ENCODE peak calls at places on chromosomes 6 and 20, in six cellular contexts. C is stimulated activated CD8-positive, alpha-beta memory T cell treated with anti-CD3 and anti-CD28 coated beads, Interleukin-7, amount 100 ng/mL, for 1 hour; E is MM.1S; R is GM13977; Z is stimulated activated naive CD4-positive, alpha-beta T cell; S is adrenal gland. Y is an unnamed sample.

GRCh38 chr20:19937651-19938420 is 79.3 kb upstream of the NAA20 start:
- DNase-seq in C (no peak), E (peak), R (peak), Z (no peak), S (no peak), Y (no peak)

GRCh38 chr6:2518029-2518428 is 232.7 kb downstream of the MYLK4 start:
- DNase-seq in C (no peak), E (no peak), R (no peak), Z (no peak), S (no peak), Y (peak)

GRCh38 chr6:143279385-143279784 is 171.1 kb downstream of the ADAT2 start:
- DNase-seq in C (no peak), E (no peak), R (peak), Z (no peak), S (peak), Y (peak)

GRCh38 chr6:111210074-111210729 is 122.9 kb downstream of the SLC16A10 start:
- DNase-seq in C (no peak), E (peak), R (peak), Z (no peak), S (no peak), Y (peak)

GRCh38 chr6:3176562-3177355 is 19.4 kb upstream of the TUBB2A start:
- DNase-seq in C (no peak), E (no peak), R (no peak), Z (no peak), S (peak), Y (peak)

GRCh38 chr20:22717466-22717865 is 133.1 kb upstream of the FOXA2 start:
- DNase-seq in C (no peak), E (no peak), R (no peak), Z (no peak), S (peak), Y (peak)

GRCh38 chr6:7236312-7237209 is 76.4 kb downstream of the SSR1 start:
- DNase-seq in C (no peak), E (peak), R (peak), Z (no peak), S (peak), Y (peak)

GRCh38 chr6:71665931-71666330 is 220.4 kb upstream of the RIMS1 start:
- DNase-seq in C (no peak), E (no peak), R (no peak), Z (no peak), S (no peak), Y (no peak)

GRCh38 chr6:146209942-146210341 is 181.1 kb downstream of the GRM1 start:
- DNase-seq in C (no peak), E (no peak), R (no peak), Z (no peak), S (no peak), Y (no peak)

GRCh38 chr6:17101422-17102257 is at the start of gene STMND1:
- DNase-seq in C (no peak), E (no peak), R (peak), Z (no peak), S (peak), Y (peak)

GRCh38 chr6:137171824-137172733 is 1.4 kb downstream of the IL22RA2 start:
- DNase-seq in C (no peak), E (no peak), R (peak), Z (no peak), S (no peak), Y (no peak)

GRCh38 chr6:68196645-68197044 is 438.4 kb upstream of the ADGRB3 start:
- DNase-seq in C (no peak), E (peak), R (no peak), Z (no peak), S (no peak), Y (peak)

GRCh38 chr6:91271807-91272206 is 684.9 kb upstream of the MAP3K7 start:
- DNase-seq in C (no peak), E (no peak), R (no peak), Z (no peak), S (no peak), Y (no peak)